ENCODE peak calls at places on chromosomes 16 and 17, in eight cellular contexts. P is GM12865; C is mucosa of gallbladder; A is adipocyte; G is Right ventricle myocardium superior; N is activated CD4-positive, CD25-positive, alpha-beta regulatory T cell; S is activated CD8-positive, alpha-beta T cell treated with anti-CD3 and anti-CD28 coated beads for 36 hours; O is activated T-cell treated with anti-CD3 and anti-CD28 coated beads for 1 hour. Y is an unnamed sample.

GRCh38 chr17:43308999-43309398 is 75.2 kb upstream of the RNU2-1 start:
- DNase-seq in P (no peak), C (no peak), A (no peak), G (peak; percentile 11), N (no peak), S (no peak), O (no peak), Y (no peak)

GRCh38 chr17:41530062-41531048 is 2.2 kb upstream of the KRT19 start:
- DNase-seq in P (no peak), C (peak; percentile 60), A (peak; percentile 84), G (no peak), N (no peak), S (no peak), O (no peak), Y (no peak)

GRCh38 chr17:50908860-50909764 is 43.0 kb upstream of the TOB1 start:
- DNase-seq in P (no peak), C (peak; percentile 90), A (no peak), G (peak; percentile 84), N (no peak), S (peak; percentile 77), O (peak; percentile 30), Y (peak; percentile 32)

GRCh38 chr17:17484451-17484899 is 7.7 kb downstream of the MED9 start:
- DNase-seq in P (no peak), C (no peak), A (no peak), G (no peak), N (no peak), S (peak; percentile 78), O (no peak), Y (no peak)

GRCh38 chr17:13002761-13003453 is 14.9 kb downstream of the ELAC2 start:
- DNase-seq in P (peak; percentile 61), C (peak; percentile 77), A (peak; percentile 91), G (peak; percentile 89), N (no peak), S (peak; percentile 72), O (peak; percentile 38), Y (peak; percentile 10)

GRCh38 chr16:10805362-10805761 is 13.2 kb downstream of the TVP23A start:
- DNase-seq in P (peak; percentile 48), C (no peak), A (no peak), G (no peak), N (no peak), S (no peak), O (no peak), Y (no peak)

GRCh38 chr16:86252596-86252995 is 257.7 kb upstream of the FOXF1 start:
- DNase-seq in P (peak; percentile 9), C (peak; percentile 11), A (peak; percentile 13), G (no peak), N (no peak), S (peak; percentile 16), O (no peak), Y (no peak)

GRCh38 chr16:56102159-56102798 is 89.0 kb upstream of the GNAO1 start:
- DNase-seq in P (no peak), C (peak; percentile 12), A (no peak), G (peak; percentile 82), N (no peak), S (no peak), O (no peak), Y (no peak)

GRCh38 chr17:59292174-59292523 is 39.3 kb upstream of the YPEL2 start:
- DNase-seq in P (no peak), C (no peak), A (no peak), G (no peak), N (no peak), S (no peak), O (no peak), Y (no peak)

GRCh38 chr17:74924250-74924948 is at the start of gene OTOP2:
- DNase-seq in P (no peak), C (no peak), A (no peak), G (peak; percentile 62), N (no peak), S (no peak), O (no peak), Y (no peak)

GRCh38 chr17:80678621-80679020 is 134.0 kb downstream of the RPTOR start:
- DNase-seq in P (no peak), C (no peak), A (peak; percentile 50), G (no peak), N (no peak), S (peak; percentile 79), O (no peak), Y (no peak)

GRCh38 chr17:50626037-50626574 is 8.6 kb upstream of the ABCC3 start:
- DNase-seq in P (peak; percentile 81), C (peak; percentile 60), A (peak; percentile 83), G (peak; percentile 85), N (peak; percentile 12), S (peak; percentile 81), O (peak; percentile 51), Y (peak; percentile 71)

GRCh38 chr16:8110572-8111514 is 479.5 kb downstream of the TMEM114 start:
- DNase-seq in P (no peak), C (no peak), A (no peak), G (no peak), N (no peak), S (no peak), O (no peak), Y (no peak)

GRCh38 chr17:66716236-66717026 is 118.5 kb upstream of the CACNG5 start:
- DNase-seq in P (no peak), C (no peak), A (peak; percentile 20), G (no peak), N (no peak), S (no peak), O (no peak), Y (no peak)

GRCh38 chr16:82042841-82043240 is 7.8 kb downstream of the HSD17B2 start:
- DNase-seq in P (no peak), C (no peak), A (peak; percentile 30), G (no peak), N (no peak), S (no peak), O (no peak), Y (no peak)

GRCh38 chr16:15051387-15051951 is 4.4 kb downstream of the NTAN1 start:
- DNase-seq in P (no peak), C (no peak), A (no peak), G (no peak), N (no peak), S (no peak), O (no peak), Y (no peak)

GRCh38 chr16:9094008-9094846 is 2.8 kb downstream of the HAPSTR1 start:
- DNase-seq in P (no peak), C (no peak), A (peak; percentile 38), G (no peak), N (no peak), S (no peak), O (no peak), Y (no peak)

Y was measured in NCI-H526 treated with DMSO at 0.1 percent for 48 hours.